ENCODE peak calls at places on chromosomes 16 and 17, in ten cellular contexts. G is astrocyte of the cerebellum, V is cardiac muscle cell, B is lower lobe of right lung, I is upper lobe of left lung, Z is GM13976, H is esophagus squamous epithelium, D is GM10248, E is activated B cell treated with CpG ODN at 0.5 μM for 24 hours, S is mucosa of descending colon. F is an unnamed sample.

GRCh38 chr17:74049167-74049797 is 154.2 kb upstream of the RPL38 start:
- DNase-seq in G (no peak), V (no peak), B (no peak), I (no peak), Z (no peak), H (no peak), D (no peak), E (no peak), S (no peak), F (no peak)

GRCh38 chr17:82231562-82232321 is 2.9 kb downstream of the SLC16A3 start:
- DNase-seq in G (no peak), V (peak; percentile 92), B (peak; percentile 94), I (peak; percentile 95), Z (no peak), H (no peak), D (no peak), E (no peak), S (peak; percentile 87), F (no peak)

GRCh38 chr17:29495011-29495410 is 71.8 kb downstream of the ABHD15 start:
- DNase-seq in G (no peak), V (peak; percentile 17), B (no peak), I (no peak), Z (no peak), H (no peak), D (no peak), E (no peak), S (no peak), F (no peak)

GRCh38 chr16:89122322-89122831 is 28.7 kb downstream of the ACSF3 start:
- DNase-seq in G (no peak), V (no peak), B (peak; percentile 77), I (peak; percentile 83), Z (peak; percentile 81), H (no peak), D (peak; percentile 85), E (no peak), S (peak; percentile 84), F (peak; percentile 75)

GRCh38 chr17:75090871-75091854 is 3.4 kb downstream of the SLC16A5 start:
- DNase-seq in G (no peak), V (no peak), B (no peak), I (peak; percentile 45), Z (no peak), H (no peak), D (no peak), E (no peak), S (peak; percentile 85), F (no peak)

GRCh38 chr16:6846452-6846851 is 486.2 kb upstream of the RBFOX1 start:
- DNase-seq in G (no peak), V (no peak), B (no peak), I (no peak), Z (no peak), H (no peak), D (no peak), E (no peak), S (no peak), F (no peak)

GRCh38 chr17:19386974-19387920 is at the start of gene MFAP4:
- DNase-seq in G (peak; percentile 83), V (peak; percentile 96), B (no peak), I (no peak), Z (no peak), H (no peak), D (no peak), E (no peak), S (peak; percentile 61), F (peak; percentile 90)

GRCh38 chr16:83744521-83744981 is 63.2 kb upstream of the HSBP1 start:
- DNase-seq in G (no peak), V (no peak), B (peak; percentile 58), I (peak; percentile 65), Z (peak; percentile 36), H (no peak), D (peak; percentile 49), E (peak; percentile 23), S (no peak), F (no peak)

GRCh38 chr17:82221341-82221902 is 7.4 kb upstream of the SLC16A3 start:
- DNase-seq in G (no peak), V (no peak), B (no peak), I (no peak), Z (no peak), H (no peak), D (no peak), E (no peak), S (no peak), F (no peak)

GRCh38 chr17:27569257-27569722 is 61.7 kb upstream of the LGALS9 start:
- DNase-seq in G (no peak), V (peak; percentile 39), B (peak; percentile 63), I (peak; percentile 63), Z (peak; percentile 79), H (no peak), D (peak; percentile 74), E (no peak), S (no peak), F (no peak)

DNA sequence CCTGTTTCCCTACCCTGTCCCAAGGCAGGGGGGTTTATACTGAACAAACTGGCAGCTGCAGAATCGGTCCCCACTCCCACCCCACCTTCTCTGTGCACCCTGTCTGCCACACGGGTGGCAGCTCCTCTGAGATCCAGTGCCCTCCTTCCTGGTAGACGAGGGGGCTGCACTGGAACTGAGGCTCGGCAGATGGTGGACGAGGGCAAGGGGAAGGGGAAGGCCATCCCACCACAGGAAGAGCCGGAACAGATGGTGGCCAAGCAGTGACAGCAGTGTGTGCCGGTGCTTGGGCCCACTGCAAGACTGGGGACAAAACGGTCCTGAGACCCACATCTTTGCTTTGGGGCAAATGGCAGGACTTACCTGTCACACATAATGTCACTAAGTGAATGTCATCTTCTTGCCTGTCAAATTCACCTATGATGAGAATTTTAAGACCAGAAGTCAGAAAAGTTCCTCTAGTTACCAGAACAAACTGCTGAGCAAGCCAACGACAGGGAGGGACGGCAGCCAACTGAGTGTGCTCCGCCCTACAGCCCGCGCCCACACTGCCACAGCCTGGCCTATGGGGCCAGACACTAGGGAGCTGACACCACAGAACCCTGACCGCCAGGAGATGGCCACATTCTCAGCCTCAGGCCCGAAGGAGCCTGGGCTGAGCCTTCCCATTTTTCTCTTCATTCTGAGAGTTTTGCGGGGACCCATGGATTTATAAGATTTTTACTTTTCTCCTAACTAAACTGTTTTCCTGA is 14.4 kb downstream of the NTAN1 start:
- DNase-seq in G (no peak), V (peak; percentile 74), B (peak; percentile 81), I (peak; percentile 64), Z (no peak), H (no peak), D (no peak), E (no peak), S (peak; percentile 80), F (no peak)
- TF ChIP-seq CTCF in G (no peak), V (peak; percentile 19), B (no peak), I (peak; percentile 13), Z (no peak), H (peak; percentile 13), D (no peak), E (no peak), S (no peak), F (peak; percentile 26)

GRCh38 chr17:45256114-45256966 is 5.6 kb downstream of the SPATA32 start:
- DNase-seq in G (no peak), V (no peak), B (no peak), I (no peak), Z (no peak), H (no peak), D (no peak), E (no peak), S (no peak), F (no peak)
- TF ChIP-seq CTCF in G (no peak), V (peak; percentile 12), B (no peak), I (no peak), Z (no peak), H (no peak), D (no peak), E (no peak), S (no peak), F (peak; percentile 29)

GRCh38 chr17:68576811-68577551 is 24.2 kb downstream of the FAM20A start:
- DNase-seq in G (no peak), V (peak; percentile 89), B (no peak), I (no peak), Z (no peak), H (no peak), D (no peak), E (no peak), S (no peak), F (no peak)
- TF ChIP-seq CTCF in G (no peak), V (peak; percentile 41), B (no peak), I (no peak), Z (no peak), H (peak; percentile 47), D (no peak), E (no peak), S (no peak), F (no peak)

GRCh38 chr17:6472517-6472916 is 28.3 kb downstream of the PIMREG start:
- DNase-seq in G (no peak), V (no peak), B (no peak), I (no peak), Z (no peak), H (no peak), D (no peak), E (no peak), S (no peak), F (no peak)

GRCh38 chr17:6470146-6470718 is 26.0 kb downstream of the PIMREG start:
- DNase-seq in G (no peak), V (no peak), B (peak; percentile 28), I (no peak), Z (no peak), H (no peak), D (no peak), E (no peak), S (no peak), F (no peak)

GRCh38 chr17:6470751-6471521 is 26.7 kb downstream of the PIMREG start:
- DNase-seq in G (no peak), V (no peak), B (no peak), I (no peak), Z (no peak), H (no peak), D (no peak), E (no peak), S (no peak), F (no peak)

GRCh38 chr17:6473128-6473767 is 29.0 kb downstream of the PIMREG start:
- DNase-seq in G (peak; percentile 40), V (peak; percentile 82), B (peak; percentile 86), I (peak; percentile 85), Z (peak; percentile 91), H (no peak), D (peak; percentile 91), E (peak; percentile 49), S (peak; percentile 86), F (no peak)

DNA sequence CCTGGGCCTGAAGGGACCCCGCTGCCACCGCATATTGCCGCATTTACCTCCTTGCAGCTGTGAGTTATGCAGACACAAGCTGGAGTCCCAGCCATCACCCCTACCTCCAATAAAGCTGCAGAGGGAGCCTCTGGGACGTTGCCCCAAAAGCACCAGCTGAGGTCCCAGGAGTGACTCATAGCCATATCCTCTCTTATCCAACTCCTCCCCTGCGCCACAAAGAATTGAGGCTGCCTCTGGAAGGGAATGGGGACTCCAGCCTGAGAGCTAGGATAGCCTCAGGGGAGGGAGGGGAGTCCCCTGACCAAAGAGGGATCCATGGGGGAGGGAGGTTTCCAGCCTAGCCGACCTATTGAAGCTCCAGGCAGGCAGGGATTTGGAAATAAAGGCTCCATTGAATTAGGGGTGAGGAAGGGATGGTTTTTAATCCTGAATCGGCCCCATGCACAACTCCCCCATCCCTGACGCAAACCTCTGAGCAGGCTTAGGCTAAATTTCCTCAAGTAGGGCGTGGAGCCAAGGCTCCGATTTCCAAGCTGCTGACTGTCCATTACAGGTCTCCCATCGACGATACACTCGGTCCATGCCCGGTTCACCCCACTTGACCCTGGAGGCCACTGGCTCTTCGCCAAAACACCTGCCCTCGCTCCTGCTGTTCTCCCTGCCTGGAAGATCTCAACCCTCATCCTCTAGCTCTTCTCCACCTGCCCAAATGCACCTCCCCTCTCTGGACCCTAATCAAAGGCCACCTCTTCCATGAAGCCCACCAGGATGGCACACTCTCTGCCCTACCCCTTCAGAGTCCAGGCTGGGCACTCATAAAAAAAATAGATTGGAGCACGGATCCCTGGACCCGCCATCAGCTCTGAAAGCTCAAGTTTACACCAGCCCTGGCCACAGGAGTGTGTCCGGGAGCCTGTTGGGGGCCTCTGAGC is 27.5 kb downstream of the PIMREG start:
- DNase-seq in G (peak; percentile 13), V (peak; percentile 74), B (no peak), I (no peak), Z (no peak), H (no peak), D (no peak), E (no peak), S (no peak), F (no peak)
- TF ChIP-seq CTCF in G (peak; percentile 19), V (no peak), B (no peak), I (no peak), Z (no peak), H (peak; percentile 12), D (no peak), E (no peak), S (no peak), F (peak; percentile 46)

F was measured in chondrocyte.